ENCODE peak calls at places on chromosomes 1 and 21, in four cellular contexts. One of them, this sample, is unnamed. For H3K4me1, the result is how much of the 10 kb centered on the place peaks cover.

GRCh38 chr1:58162952-58163550 is 383.5 kb downstream of the OMA1 start:
- DNase-seq in CD8-positive, alpha-beta memory T cell: no peak
- DNase-seq in fibroblast of lung: peak
- DNase-seq in left ventricle myocardium inferior: peak
- DNase-seq in this sample: no peak

GRCh38 chr21:45128613-45129226 is 54.3 kb downstream of the ADARB1 start:
- DNase-seq in left ventricle myocardium inferior: peak
- DNase-seq in CD8-positive, alpha-beta memory T cell: peak
- DNase-seq in fibroblast of lung: peak
- DNase-seq in this sample: no peak

GRCh38 chr1:210072891-210073509 is 135.0 kb downstream of the SYT14 start:
- DNase-seq in fibroblast of lung: no peak
- DNase-seq in CD8-positive, alpha-beta memory T cell: no peak
- DNase-seq in left ventricle myocardium inferior: no peak
- DNase-seq in this sample: no peak

GRCh38 chr1:215417122-215417521 is 150.0 kb upstream of the KCTD3 start:
- DNase-seq in left ventricle myocardium inferior: no peak
- DNase-seq in fibroblast of lung: peak
- DNase-seq in CD8-positive, alpha-beta memory T cell: no peak
- DNase-seq in this sample: no peak

GRCh38 chr1:79633456-79633855 is 626.9 kb upstream of the ADGRL4 start:
- DNase-seq in fibroblast of lung: peak
- DNase-seq in left ventricle myocardium inferior: no peak
- DNase-seq in CD8-positive, alpha-beta memory T cell: no peak
- DNase-seq in this sample: no peak

GRCh38 chr21:45075606-45076244 is 1.3 kb downstream of the ADARB1 start:
- DNase-seq in left ventricle myocardium inferior: no peak
- DNase-seq in fibroblast of lung: peak
- DNase-seq in CD8-positive, alpha-beta memory T cell: no peak
- DNase-seq in this sample: no peak

GRCh38 chr1:12031039-12031980 is 12.0 kb downstream of the MIIP start:
- DNase-seq in fibroblast of lung: peak
- DNase-seq in CD8-positive, alpha-beta memory T cell: no peak
- DNase-seq in left ventricle myocardium inferior: peak
- DNase-seq in this sample: no peak

GRCh38 chr1:152436593-152437338 is 22.7 kb upstream of the CRNN start:
- DNase-seq in CD8-positive, alpha-beta memory T cell: no peak
- DNase-seq in left ventricle myocardium inferior: no peak
- DNase-seq in fibroblast of lung: no peak
- DNase-seq in this sample: no peak

GRCh38 chr1:41333146-41333784 is 28.0 kb upstream of the FOXO6 start:
- DNase-seq in CD8-positive, alpha-beta memory T cell: no peak
- DNase-seq in fibroblast of lung: peak
- DNase-seq in left ventricle myocardium inferior: no peak
- DNase-seq in this sample: peak

GRCh38 chr1:54287821-54288220 is 87.9 kb downstream of the MRPL37 start:
- DNase-seq in left ventricle myocardium inferior: no peak
- DNase-seq in fibroblast of lung: no peak
- DNase-seq in CD8-positive, alpha-beta memory T cell: no peak
- DNase-seq in this sample: no peak
- H3K4me1 ChIP-seq in left ventricle myocardium inferior: half or more
- H3K4me1 ChIP-seq in fibroblast of lung: under half
- H3K4me1 ChIP-seq in CD8-positive, alpha-beta memory T cell: half or more
- H3K4me1 ChIP-seq in this sample: half or more

GRCh38 chr1:230852959-230853358 is 15.4 kb downstream of the C1orf198 start:
- DNase-seq in CD8-positive, alpha-beta memory T cell: no peak
- DNase-seq in fibroblast of lung: no peak
- DNase-seq in left ventricle myocardium inferior: no peak
- DNase-seq in this sample: no peak
- H3K4me1 ChIP-seq in CD8-positive, alpha-beta memory T cell: under half
- H3K4me1 ChIP-seq in fibroblast of lung: under half
- H3K4me1 ChIP-seq in left ventricle myocardium inferior: half or more
- H3K4me1 ChIP-seq in this sample: half or more

GRCh38 chr1:26771285-26771642 is 16.5 kb upstream of the PIGV start:
- DNase-seq in CD8-positive, alpha-beta memory T cell: no peak
- DNase-seq in left ventricle myocardium inferior: no peak
- DNase-seq in fibroblast of lung: no peak
- DNase-seq in this sample: no peak
- H3K4me1 ChIP-seq in CD8-positive, alpha-beta memory T cell: under half
- H3K4me1 ChIP-seq in left ventricle myocardium inferior: half or more
- H3K4me1 ChIP-seq in fibroblast of lung: under half
- H3K4me1 ChIP-seq in this sample: under half

GRCh38 chr1:228084797-228085196 is 2.3 kb downstream of the ARF1 start:
- DNase-seq in CD8-positive, alpha-beta memory T cell: no peak
- DNase-seq in left ventricle myocardium inferior: peak
- DNase-seq in fibroblast of lung: no peak
- DNase-seq in this sample: no peak
- H3K4me1 ChIP-seq in CD8-positive, alpha-beta memory T cell: half or more
- H3K4me1 ChIP-seq in left ventricle myocardium inferior: half or more
- H3K4me1 ChIP-seq in fibroblast of lung: under half
- H3K4me1 ChIP-seq in this sample: half or more

GRCh38 chr1:224619209-224619608 is 3.1 kb downstream of the CNIH3 start:
- DNase-seq in left ventricle myocardium inferior: no peak
- DNase-seq in fibroblast of lung: no peak
- DNase-seq in CD8-positive, alpha-beta memory T cell: no peak
- DNase-seq in this sample: no peak
- H3K4me1 ChIP-seq in left ventricle myocardium inferior: under half
- H3K4me1 ChIP-seq in fibroblast of lung: under half
- H3K4me1 ChIP-seq in CD8-positive, alpha-beta memory T cell: under half
- H3K4me1 ChIP-seq in this sample: under half

GRCh38 chr1:64986903-64987871 is 20.8 kb upstream of the JAK1 start:
- DNase-seq in fibroblast of lung: peak
- DNase-seq in left ventricle myocardium inferior: no peak
- DNase-seq in CD8-positive, alpha-beta memory T cell: no peak
- DNase-seq in this sample: no peak
- H3K4me1 ChIP-seq in fibroblast of lung: under half
- H3K4me1 ChIP-seq in left ventricle myocardium inferior: under half
- H3K4me1 ChIP-seq in CD8-positive, alpha-beta memory T cell: under half
- H3K4me1 ChIP-seq in this sample: under half

DNA sequence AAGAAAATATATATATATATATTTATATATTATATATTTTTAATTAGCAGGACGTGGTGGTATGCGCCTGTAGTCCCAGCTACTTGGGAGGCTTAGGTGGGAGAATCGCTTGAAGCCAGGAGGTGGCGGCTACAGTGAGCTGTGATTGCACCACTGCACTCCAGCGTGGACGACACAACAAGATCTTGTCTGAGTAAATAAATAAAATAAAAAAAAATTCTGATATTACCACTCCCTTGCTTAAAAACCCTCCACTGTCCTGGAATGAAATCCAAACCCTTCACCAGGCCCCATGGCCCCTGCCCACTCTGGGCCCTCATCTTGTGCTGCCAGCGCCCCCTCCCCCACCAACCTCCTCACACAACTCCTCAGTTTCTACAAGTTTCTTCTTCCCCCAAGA is 1.7 kb upstream of the ECE1 start:
- DNase-seq in fibroblast of lung: no peak
- DNase-seq in CD8-positive, alpha-beta memory T cell: no peak
- DNase-seq in left ventricle myocardium inferior: no peak
- DNase-seq in this sample: no peak
- H3K4me1 ChIP-seq in fibroblast of lung: under half
- H3K4me1 ChIP-seq in CD8-positive, alpha-beta memory T cell: half or more
- H3K4me1 ChIP-seq in left ventricle myocardium inferior: half or more
- H3K4me1 ChIP-seq in this sample: half or more

DNA sequence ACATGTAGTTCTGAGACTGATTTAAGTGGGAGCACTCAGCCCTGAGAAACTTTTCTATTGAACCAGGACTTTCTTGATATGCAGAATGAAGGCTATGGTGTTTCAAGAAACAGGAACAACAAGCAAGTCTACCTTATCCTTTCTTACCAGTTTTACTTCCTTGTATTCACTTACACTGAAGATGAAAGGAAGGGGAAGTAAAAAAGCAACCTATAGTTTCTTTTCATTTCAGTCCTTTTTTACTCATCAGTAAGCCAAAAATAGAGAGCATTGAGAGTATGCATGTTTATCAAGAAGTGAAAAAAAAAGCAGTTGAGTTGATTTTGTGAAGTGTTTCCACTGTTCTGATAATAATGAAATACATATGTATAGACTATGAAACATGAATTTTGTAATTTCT is 1010.3 kb downstream of the AMY1C start:
- DNase-seq in fibroblast of lung: no peak
- DNase-seq in left ventricle myocardium inferior: no peak
- DNase-seq in CD8-positive, alpha-beta memory T cell: no peak
- DNase-seq in this sample: no peak
- H3K4me1 ChIP-seq in fibroblast of lung: under half
- H3K4me1 ChIP-seq in left ventricle myocardium inferior: under half
- H3K4me1 ChIP-seq in CD8-positive, alpha-beta memory T cell: under half
- H3K4me1 ChIP-seq in this sample: under half

GRCh38 chr1:170097449-170097948 is 23.0 kb upstream of the KIFAP3 start:
- DNase-seq in left ventricle myocardium inferior: no peak
- DNase-seq in CD8-positive, alpha-beta memory T cell: no peak
- DNase-seq in fibroblast of lung: no peak
- DNase-seq in this sample: no peak
- H3K4me1 ChIP-seq in left ventricle myocardium inferior: under half
- H3K4me1 ChIP-seq in CD8-positive, alpha-beta memory T cell: under half
- H3K4me1 ChIP-seq in fibroblast of lung: under half
- H3K4me1 ChIP-seq in this sample: under half

DNA sequence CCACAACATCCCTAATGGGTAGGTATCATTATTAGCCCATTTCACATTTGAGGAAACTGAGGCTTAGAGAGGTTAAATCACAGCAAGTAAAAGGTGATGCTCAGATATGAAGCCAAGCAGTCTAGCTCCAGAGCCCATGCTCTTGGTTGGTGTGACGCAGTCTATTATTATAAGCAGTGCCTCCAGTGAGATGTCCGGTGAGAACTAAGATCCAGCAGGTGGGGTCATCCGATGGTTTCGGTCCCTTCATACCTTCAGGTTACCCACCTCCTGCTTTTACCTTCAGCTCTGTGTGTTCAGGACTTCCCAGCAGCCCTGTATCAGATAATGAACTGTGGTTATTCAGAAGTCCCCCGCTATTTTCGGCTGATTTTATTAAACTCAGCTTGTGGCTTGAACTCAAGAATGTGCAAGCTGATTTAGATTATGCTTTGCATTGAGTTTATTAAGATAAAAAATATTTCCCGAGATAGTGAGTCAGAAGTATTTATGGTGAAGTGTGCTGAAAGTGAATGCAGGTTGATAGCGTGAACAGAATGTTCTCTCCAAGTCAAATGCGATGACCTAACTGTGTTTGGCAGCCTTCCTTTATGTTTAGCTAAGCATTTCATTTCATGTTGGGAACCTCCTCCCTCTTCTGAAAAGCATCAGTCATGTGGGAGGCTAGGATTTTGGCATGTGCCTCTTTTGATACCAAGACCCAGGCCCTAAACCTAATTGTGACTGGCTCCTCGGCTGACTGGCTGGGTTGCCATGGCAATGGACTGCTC is 160.9 kb upstream of the UBE2U start:
- DNase-seq in fibroblast of lung: peak
- DNase-seq in CD8-positive, alpha-beta memory T cell: no peak
- DNase-seq in left ventricle myocardium inferior: no peak
- DNase-seq in this sample: no peak
- H3K4me1 ChIP-seq in fibroblast of lung: under half
- H3K4me1 ChIP-seq in CD8-positive, alpha-beta memory T cell: under half
- H3K4me1 ChIP-seq in left ventricle myocardium inferior: half or more
- H3K4me1 ChIP-seq in this sample: half or more